ENCODE peak calls at places on chromosomes 4 and X, in ten cellular contexts. J is CD8-positive, alpha-beta memory T cell; U is NCI-H1092; Y is GM23248; W is T-helper 1 cell; M is ecto neural progenitor cell; T is EL; B is amniotic stem cell; Z is cardiac fibroblast; H is left ventricle myocardium inferior. A is an unnamed sample.

GRCh38 chr4:140863187-140863586 is 107.0 kb upstream of the TBC1D9 start:
- DNase-seq in J (no peak), U (no peak), Y (no peak), W (no peak), M (no peak), T (no peak), B (no peak), Z (no peak), H (no peak), A (no peak)

GRCh38 chrX:53188763-53189162 is 36.2 kb downstream of the KDM5C start:
- DNase-seq in J (no peak), U (no peak), Y (peak), W (peak), M (no peak), T (no peak), B (no peak), Z (no peak), H (no peak), A (no peak)

GRCh38 chr4:10198365-10198764 is 81.8 kb upstream of the WDR1 start:
- DNase-seq in J (no peak), U (no peak), Y (no peak), W (no peak), M (no peak), T (no peak), B (no peak), Z (no peak), H (no peak), A (no peak)

GRCh38 chrX:70039758-70040157 is 10.0 kb downstream of the AWAT2 start:
- DNase-seq in J (no peak), U (no peak), Y (peak), W (no peak), M (no peak), T (peak), B (no peak), Z (no peak), H (no peak), A (no peak)

GRCh38 chr4:121213940-121214339 is 49.8 kb upstream of the TNIP3 start:
- DNase-seq in J (no peak), U (no peak), Y (no peak), W (no peak), M (no peak), T (no peak), B (no peak), Z (no peak), H (no peak), A (no peak)

GRCh38 chr4:72390409-72390808 is 178.6 kb downstream of the ADAMTS3 start:
- DNase-seq in J (no peak), U (no peak), Y (peak), W (no peak), M (no peak), T (peak), B (no peak), Z (peak), H (no peak), A (no peak)

GRCh38 chrX:50579955-50580354 is 109.3 kb upstream of the DGKK start:
- DNase-seq in J (no peak), U (peak), Y (peak), W (peak), M (no peak), T (peak), B (peak), Z (peak), H (no peak), A (peak)

GRCh38 chr4:140756292-140757219 is at the start of gene TBC1D9:
- DNase-seq in J (no peak), U (peak), Y (peak), W (no peak), M (peak), T (peak), B (peak), Z (peak), H (peak), A (no peak)

GRCh38 chr4:105401278-105401677 is 72.6 kb downstream of the PPA2 start:
- DNase-seq in J (no peak), U (no peak), Y (no peak), W (no peak), M (no peak), T (no peak), B (no peak), Z (no peak), H (no peak), A (no peak)

GRCh38 chrX:136162827-136163427 is 15.6 kb downstream of the FHL1 start:
- DNase-seq in J (no peak), U (no peak), Y (peak), W (peak), M (peak), T (peak), B (no peak), Z (peak), H (peak), A (peak)

GRCh38 chr4:78309352-78309751 is 242.2 kb upstream of the ANXA3 start:
- DNase-seq in J (no peak), U (no peak), Y (no peak), W (no peak), M (no peak), T (no peak), B (no peak), Z (no peak), H (no peak), A (no peak)

GRCh38 chrX:38166478-38167083 is 54.1 kb downstream of the SRPX start:
- DNase-seq in J (no peak), U (no peak), Y (peak), W (peak), M (no peak), T (peak), B (peak), Z (peak), H (no peak), A (peak)

GRCh38 chr4:182809417-182810102 is 107.6 kb downstream of the DCTD start:
- DNase-seq in J (no peak), U (no peak), Y (peak), W (peak), M (no peak), T (no peak), B (no peak), Z (no peak), H (no peak), A (no peak)

GRCh38 chrX:48021026-48021900 is 14.5 kb downstream of the SPACA5 start:
- DNase-seq in J (peak), U (peak), Y (peak), W (peak), M (peak), T (peak), B (no peak), Z (peak), H (peak), A (peak)

GRCh38 chrX:118259213-118259612 is 86.7 kb upstream of the WDR44 start:
- DNase-seq in J (no peak), U (no peak), Y (no peak), W (no peak), M (no peak), T (no peak), B (no peak), Z (no peak), H (no peak), A (no peak)

GRCh38 chr4:21678711-21679110 is 269.9 kb downstream of the KCNIP4 start:
- DNase-seq in J (no peak), U (no peak), Y (peak), W (no peak), M (no peak), T (peak), B (no peak), Z (no peak), H (no peak), A (no peak)

GRCh38 chr4:121053601-121054143 is 18.7 kb downstream of the NDNF start:
- DNase-seq in J (no peak), U (no peak), Y (peak), W (no peak), M (no peak), T (peak), B (no peak), Z (no peak), H (peak), A (no peak)

GRCh38 chrX:96551320-96551872 is 133.2 kb upstream of the DIAPH2 start:
- DNase-seq in J (no peak), U (no peak), Y (no peak), W (no peak), M (no peak), T (no peak), B (no peak), Z (no peak), H (no peak), A (no peak)

GRCh38 chr4:177308842-177309524 is 691 bp upstream of the NEIL3 start:
- DNase-seq in J (no peak), U (no peak), Y (no peak), W (peak), M (no peak), T (no peak), B (no peak), Z (no peak), H (no peak), A (no peak)

GRCh38 chr4:117793786-117794369 is 240.4 kb upstream of the NDST3 start:
- DNase-seq in J (no peak), U (no peak), Y (no peak), W (no peak), M (no peak), T (no peak), B (no peak), Z (no peak), H (no peak), A (no peak)

GRCh38 chrX:152450076-152450475 is 1.0 kb downstream of the GABRA3 start:
- DNase-seq in J (no peak), U (no peak), Y (no peak), W (no peak), M (no peak), T (no peak), B (no peak), Z (no peak), H (no peak), A (no peak)

GRCh38 chr4:140691369-140691768 is 64.8 kb downstream of the TBC1D9 start:
- DNase-seq in J (no peak), U (no peak), Y (peak), W (no peak), M (no peak), T (peak), B (no peak), Z (peak), H (no peak), A (no peak)

GRCh38 chr4:22553560-22553959 is 37.7 kb upstream of the ADGRA3 start:
- DNase-seq in J (no peak), U (no peak), Y (no peak), W (no peak), M (no peak), T (no peak), B (no peak), Z (no peak), H (no peak), A (no peak)

GRCh38 chr4:3267576-3268394 is 18.8 kb downstream of the MSANTD1 start:
- DNase-seq in J (no peak), U (no peak), Y (no peak), W (no peak), M (peak), T (no peak), B (no peak), Z (no peak), H (no peak), A (no peak)